ENCODE peak calls at places on chromosomes 2 and 18, in four cellular contexts. T is cardiac fibroblast, M is cardiac muscle cell, E is endothelial cell. I is an unnamed sample.

GRCh38 chr2:80335411-80335810 is 30.9 kb upstream of the LRRTM1 start:
- DNase-seq in T (no peak), M (no peak), E (no peak), I (no peak)

GRCh38 chr2:1781291-1782080 is 37.2 kb upstream of the PXDN start:
- DNase-seq in T (no peak), M (no peak), E (no peak), I (no peak)

GRCh38 chr2:130882991-130883390 is 46.3 kb downstream of the ARHGEF4 start:
- DNase-seq in T (no peak), M (no peak), E (no peak), I (no peak)

GRCh38 chr2:169781249-169782013 is 17.2 kb upstream of the SSB start:
- DNase-seq in T (no peak), M (no peak), E (no peak), I (no peak)

GRCh38 chr2:205188516-205189138 is 493.7 kb upstream of the NRP2 start:
- DNase-seq in T (peak; percentile 98), M (no peak), E (no peak), I (peak; percentile 82)

GRCh38 chr2:19671311-19671710 is 230.5 kb downstream of the TTC32 start:
- DNase-seq in T (no peak), M (no peak), E (no peak), I (no peak)

GRCh38 chr2:109206569-109207145 is 77.7 kb downstream of the SH3RF3 start:
- DNase-seq in T (no peak), M (no peak), E (no peak), I (no peak)

GRCh38 chr2:100252811-100253698 is 69.2 kb downstream of the LONRF2 start:
- DNase-seq in T (no peak), M (no peak), E (no peak), I (no peak)

GRCh38 chr2:190974629-190975361 is 39.2 kb downstream of the STAT1 start:
- DNase-seq in T (no peak), M (peak; percentile 46), E (no peak), I (no peak)

GRCh38 chr2:207387172-207387571 is 142.6 kb upstream of the CREB1 start:
- DNase-seq in T (no peak), M (no peak), E (no peak), I (no peak)

GRCh38 chr18:12543697-12544096 is 114.2 kb downstream of the SPIRE1 start:
- DNase-seq in T (no peak), M (no peak), E (no peak), I (no peak)

GRCh38 chr2:240134466-240134865 is 1.6 kb downstream of the COPS9 start:
- DNase-seq in T (no peak), M (no peak), E (no peak), I (no peak)

GRCh38 chr2:189254268-189254883 is 74.8 kb upstream of the COL5A2 start:
- DNase-seq in T (peak; percentile 81), M (peak; percentile 10), E (no peak), I (peak; percentile 89)

GRCh38 chr18:8750954-8751415 is 45.6 kb downstream of the MTCL1 start:
- DNase-seq in T (peak; percentile 87), M (no peak), E (no peak), I (peak; percentile 21)

GRCh38 chr2:172889767-172890430 is 154.3 kb downstream of the RAPGEF4 start:
- DNase-seq in T (peak; percentile 21), M (peak; percentile 68), E (no peak), I (no peak)

GRCh38 chr2:140185076-140185475 is 1404.9 kb upstream of the NXPH2 start:
- DNase-seq in T (peak; percentile 3), M (no peak), E (no peak), I (no peak)

GRCh38 chr2:197191177-197191947 is 119.2 kb downstream of the ANKRD44 start:
- DNase-seq in T (peak; percentile 63), M (peak; percentile 62), E (no peak), I (peak; percentile 61)

GRCh38 chr2:191790737-191791136 is 56.2 kb downstream of the CAVIN2 start:
- DNase-seq in T (no peak), M (no peak), E (no peak), I (no peak)

GRCh38 chr2:101307503-101307902 is 998 bp downstream of the RNF149 start:
- DNase-seq in T (no peak), M (no peak), E (no peak), I (peak; percentile 28)

GRCh38 chr2:11483806-11484147 is 17.8 kb upstream of the E2F6 start:
- DNase-seq in T (no peak), M (no peak), E (no peak), I (no peak)

GRCh38 chr2:126771501-126772195 is 115.7 kb downstream of the GYPC start:
- DNase-seq in T (no peak), M (no peak), E (no peak), I (no peak)

GRCh38 chr2:61905372-61906186 is at the start of gene COMMD1:
- DNase-seq in T (peak; percentile 77), M (peak; percentile 88), E (peak; percentile 75), I (peak; percentile 72)

GRCh38 chr2:231036578-231037106 is 681 bp upstream of the C2orf72 start:
- DNase-seq in T (no peak), M (no peak), E (no peak), I (no peak)

GRCh38 chr2:216572582-216573578 is 60.3 kb upstream of the IGFBP2 start:
- DNase-seq in T (peak; percentile 80), M (no peak), E (no peak), I (no peak)

GRCh38 chr2:196967126-196967525 is 40.6 kb upstream of the PGAP1 start:
- DNase-seq in T (peak; percentile 74), M (no peak), E (no peak), I (no peak)

GRCh38 chr2:62379576-62379975 is 126.4 kb downstream of the TMEM17 start:
- DNase-seq in T (no peak), M (no peak), E (no peak), I (no peak)

GRCh38 chr2:209113030-209113429 is 310.8 kb upstream of the MAP2 start:
- DNase-seq in T (no peak), M (no peak), E (no peak), I (no peak)

GRCh38 chr2:164511738-164512137 is 109.5 kb downstream of the GRB14 start:
- DNase-seq in T (no peak), M (no peak), E (no peak), I (no peak)

GRCh38 chr2:72363406-72363805 is 215.7 kb upstream of the CYP26B1 start:
- DNase-seq in T (no peak), M (no peak), E (no peak), I (no peak)

GRCh38 chr2:72367530-72368225 is 220.0 kb upstream of the CYP26B1 start:
- DNase-seq in T (peak; percentile 98), M (peak; percentile 27), E (no peak), I (peak; percentile 100)
- TF ChIP-seq CTCF in T (peak; percentile 69), M (peak; percentile 58), E (no peak), I (peak; percentile 58)

DNA sequence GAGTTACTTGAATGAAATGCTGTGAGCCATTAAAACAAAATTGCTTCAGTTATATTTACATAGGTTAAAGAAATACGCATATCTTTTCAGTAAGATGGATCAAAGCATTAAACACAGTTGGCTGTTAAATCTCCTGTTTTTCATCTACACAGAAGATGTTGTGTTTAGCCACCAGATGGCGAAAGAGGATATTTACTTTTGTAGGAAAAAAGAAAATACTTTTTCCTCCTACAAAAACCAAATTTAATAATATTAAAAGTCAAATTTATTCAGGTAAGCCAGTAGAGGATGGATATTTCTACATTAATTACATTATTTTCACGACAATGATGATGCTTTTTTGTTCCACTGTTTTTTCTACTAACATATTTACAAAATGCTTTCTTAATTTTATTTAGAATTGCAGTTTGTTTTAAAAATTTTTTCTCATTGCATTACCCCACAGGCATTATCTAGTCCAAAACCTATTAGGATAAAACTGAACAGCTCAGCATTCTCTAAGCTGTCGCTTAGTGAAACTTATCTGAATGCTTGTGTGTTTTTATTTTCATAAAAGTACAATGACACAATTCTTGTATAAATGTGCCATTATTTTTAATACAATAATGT is 173.7 kb downstream of the ASXL3 start:
- DNase-seq in T (peak; percentile 38), M (peak; percentile 27), E (no peak), I (peak; percentile 17)
- TF ChIP-seq CTCF in T (peak; percentile 49), M (peak; percentile 63), E (peak; percentile 77), I (peak; percentile 32)

DNA sequence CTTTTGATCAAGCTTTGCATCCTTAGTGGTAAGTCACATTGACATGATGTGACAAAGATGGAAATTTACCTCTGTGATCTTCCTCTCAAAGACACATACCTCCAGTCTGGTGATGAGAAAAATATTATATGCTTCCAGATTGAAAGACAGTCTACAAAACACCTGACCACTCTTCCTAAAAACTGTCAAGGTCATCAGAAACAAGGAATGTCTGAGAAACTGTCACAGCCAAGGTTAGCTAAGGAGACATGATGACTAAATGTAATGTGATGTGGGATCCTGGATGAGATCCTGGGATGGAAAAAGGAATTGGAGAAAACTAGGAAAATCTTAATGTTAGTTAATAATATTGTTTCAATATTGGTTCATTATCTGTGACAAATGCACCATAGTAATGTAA is 226.6 kb upstream of the ST6GAL2 start:
- DNase-seq in T (no peak), M (no peak), E (no peak), I (no peak)
- TF ChIP-seq CTCF in T (no peak), M (no peak), E (no peak), I (no peak)

DNA sequence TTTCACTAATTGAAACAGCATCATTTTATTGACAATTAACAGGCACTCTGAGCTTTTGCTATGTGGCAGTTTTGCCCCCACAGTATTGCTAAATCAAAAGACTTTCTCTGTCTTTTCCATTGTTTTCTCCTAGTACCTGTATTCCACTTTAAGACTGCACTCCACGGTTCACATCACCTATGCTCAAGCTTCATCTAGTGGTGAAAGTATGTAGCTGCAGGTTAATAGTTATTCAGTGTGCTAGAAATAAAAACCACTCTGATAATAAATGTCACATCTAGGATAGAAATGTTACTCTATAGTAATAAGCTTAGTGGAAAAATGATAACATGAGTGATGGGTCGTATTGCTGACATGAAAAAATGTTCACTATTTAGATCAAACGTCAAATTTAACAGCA is 24.6 kb downstream of the ARL6IP6 start:
- DNase-seq in T (peak; percentile 15), M (peak; percentile 28), E (no peak), I (peak; percentile 41)
- TF ChIP-seq CTCF in T (peak; percentile 58), M (peak; percentile 54), E (peak; percentile 67), I (peak; percentile 36)

GRCh38 chr2:142866426-142866825 is 11.0 kb upstream of the KYNU start:
- DNase-seq in T (no peak), M (no peak), E (no peak), I (no peak)
- TF ChIP-seq CTCF in T (no peak), M (no peak), E (no peak), I (no peak)

GRCh38 chr2:174486614-174487535 is at the start of gene GPR155:
- DNase-seq in T (peak; percentile 99), M (peak; percentile 100), E (peak; percentile 98), I (peak; percentile 98)
- TF ChIP-seq CTCF in T (peak; percentile 4), M (peak; percentile 3), E (no peak), I (no peak)

DNA sequence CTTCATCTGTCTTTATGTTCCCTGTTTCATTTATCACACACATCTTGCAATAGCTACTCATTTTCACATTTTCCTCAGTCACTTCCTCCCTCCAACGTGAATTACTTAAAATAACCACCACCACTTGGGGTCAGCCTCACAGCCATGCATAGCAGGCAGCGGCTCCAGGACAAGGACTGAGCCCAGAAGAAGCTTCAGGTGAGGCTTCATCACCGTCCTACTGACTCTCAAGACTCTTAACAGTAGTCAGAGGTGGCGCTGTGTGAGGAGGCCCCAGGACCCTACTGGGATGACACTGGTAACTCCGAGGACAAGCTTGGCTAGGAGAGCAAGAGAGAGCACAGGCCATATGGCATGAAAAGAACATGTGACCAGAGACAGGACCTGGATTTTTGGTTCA is 15.5 kb upstream of the ST8SIA5 start:
- DNase-seq in T (no peak), M (no peak), E (no peak), I (no peak)
- TF ChIP-seq CTCF in T (no peak), M (no peak), E (no peak), I (no peak)